ENCODE peak calls at places on chromosomes 5 and 9, in ten cellular contexts. G is fibroblast of pulmonary artery, O is uterus, K is AG04450, S is progenitor cell of endocrine pancreas, I is heart right ventricle, Q is left ventricle myocardium inferior, C is type B pancreatic cell, D is endothelial cell, B is activated B cell treated with CpG ODN at 0.5 μM for 24 hours. Z is an unnamed sample.

GRCh38 chr9:23683021-23683431 is 143.0 kb downstream of the ELAVL2 start:
- DNase-seq in D (no peak), B (no peak), Q (no peak), O (no peak), G (no peak), I (no peak), S (no peak), C (no peak), K (no peak), Z (peak; percentile 61)

GRCh38 chr5:2022436-2022835 is 139.7 kb upstream of the IRX4 start:
- DNase-seq in B (no peak), Q (no peak), C (no peak), O (no peak), S (no peak), G (no peak), I (no peak), K (no peak), D (no peak), Z (no peak)

GRCh38 chr5:173733065-173733824 is 116.8 kb upstream of the BOD1 start:
- DNase-seq in K (no peak), O (no peak), I (no peak), S (no peak), G (no peak), C (no peak), D (no peak), Q (no peak), B (no peak), Z (no peak)

GRCh38 chr5:132225165-132226032 is 2.3 kb downstream of the P4HA2 start:
- DNase-seq in Q (peak; percentile 71), B (no peak), K (no peak), G (peak; percentile 93), D (no peak), S (no peak), O (peak; percentile 88), C (no peak), I (peak; percentile 53), Z (peak; percentile 85)

GRCh38 chr9:121394292-121394691 is 24.2 kb upstream of the STOM start:
- DNase-seq in C (no peak), B (no peak), G (no peak), K (no peak), Q (no peak), D (no peak), I (no peak), O (no peak), S (no peak), Z (peak; percentile 43)

GRCh38 chr5:172748341-172748843 is 22.6 kb downstream of the DUSP1 start:
- DNase-seq in Q (peak; percentile 90), B (no peak), C (no peak), I (peak; percentile 91), S (no peak), O (peak; percentile 65), K (no peak), G (peak; percentile 90), D (peak; percentile 47), Z (no peak)

GRCh38 chr5:74408150-74409043 is 232.1 kb downstream of the ENC1 start:
- DNase-seq in G (peak; percentile 52), Q (no peak), C (no peak), K (no peak), O (no peak), S (no peak), D (no peak), B (no peak), I (no peak), Z (peak; percentile 96)

GRCh38 chr5:65926893-65927292 is 518 bp downstream of the ERBIN start:
- DNase-seq in G (peak; percentile 16), D (no peak), B (no peak), K (no peak), C (no peak), S (no peak), I (no peak), O (no peak), Q (no peak), Z (peak; percentile 22)

GRCh38 chr5:113058269-113058668 is 81.7 kb downstream of the DCP2 start:
- DNase-seq in I (no peak), O (no peak), G (no peak), D (no peak), Q (no peak), K (no peak), S (no peak), B (no peak), C (no peak), Z (no peak)

GRCh38 chr5:113056988-113057387 is 80.4 kb downstream of the DCP2 start:
- DNase-seq in S (no peak), O (no peak), G (no peak), Q (no peak), I (no peak), K (no peak), B (no peak), C (no peak), D (no peak), Z (no peak)

GRCh38 chr5:113059232-113059805 is 82.7 kb downstream of the DCP2 start:
- DNase-seq in S (no peak), I (peak; percentile 56), G (peak; percentile 74), D (no peak), K (no peak), C (no peak), B (no peak), O (peak; percentile 54), Q (peak; percentile 50), Z (no peak)

GRCh38 chr5:113058706-113059226 is 82.2 kb downstream of the DCP2 start:
- DNase-seq in C (no peak), B (no peak), G (no peak), Q (no peak), O (no peak), I (no peak), K (no peak), D (no peak), S (no peak), Z (no peak)

DNA sequence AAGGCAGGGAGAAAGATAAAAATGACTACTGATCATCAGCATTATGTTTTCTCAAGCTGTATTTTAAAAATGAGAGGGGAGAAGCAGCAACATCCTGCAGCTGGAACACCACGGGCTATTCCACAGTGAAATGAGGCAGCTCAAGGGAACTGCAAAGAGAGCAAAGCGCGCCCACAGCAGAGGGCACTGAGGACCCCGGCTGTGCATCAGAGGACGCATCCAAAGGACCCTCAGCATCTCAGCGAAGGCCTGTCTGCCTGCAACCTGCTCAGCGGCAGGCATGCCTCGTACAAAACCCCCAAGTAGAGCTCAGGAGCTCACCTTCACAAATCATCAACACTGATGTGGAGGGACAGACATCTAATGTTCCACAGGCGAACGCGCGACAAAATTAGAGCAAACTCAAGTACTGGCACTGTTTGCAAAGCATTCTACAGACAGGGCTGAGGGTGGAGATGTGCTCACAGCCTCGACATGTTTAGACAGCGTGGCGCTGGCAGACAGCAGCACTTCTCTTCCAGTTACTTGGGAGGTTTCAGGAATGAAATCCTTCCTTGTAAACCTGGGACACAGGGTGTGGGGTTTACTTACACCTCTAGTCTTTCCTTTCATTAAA is 80.9 kb downstream of the DCP2 start:
- DNase-seq in C (no peak), Q (no peak), D (no peak), K (no peak), O (no peak), S (no peak), B (no peak), I (no peak), G (no peak), Z (no peak)
- TF ChIP-seq CTCF in C (no peak), Q (no peak), D (no peak), K (no peak), O (no peak), S (no peak), B (no peak), I (no peak), G (no peak), Z (no peak)

GRCh38 chr5:15946026-15946425 is 233.6 kb downstream of the MARCHF11 start:
- DNase-seq in K (no peak), I (no peak), G (peak; percentile 27), O (no peak), B (no peak), C (no peak), S (no peak), D (no peak), Q (no peak), Z (no peak)
- TF ChIP-seq CTCF in K (no peak), I (no peak), G (no peak), O (no peak), B (no peak), C (no peak), S (no peak), D (no peak), Q (no peak), Z (no peak)

GRCh38 chr5:153752890-153753289 is 262.4 kb downstream of the GRIA1 start:
- DNase-seq in C (no peak), I (no peak), O (no peak), K (no peak), S (no peak), D (no peak), Q (no peak), B (no peak), G (peak; percentile 12), Z (no peak)

GRCh38 chr5:153753645-153754432 is 263.4 kb downstream of the GRIA1 start:
- DNase-seq in C (no peak), I (no peak), Q (no peak), G (no peak), S (no peak), B (no peak), D (no peak), O (no peak), K (no peak), Z (peak; percentile 62)

GRCh38 chr5:153755913-153756500 is 265.5 kb downstream of the GRIA1 start:
- DNase-seq in D (no peak), Q (no peak), C (no peak), G (no peak), K (no peak), I (no peak), B (no peak), S (no peak), O (no peak), Z (no peak)

DNA sequence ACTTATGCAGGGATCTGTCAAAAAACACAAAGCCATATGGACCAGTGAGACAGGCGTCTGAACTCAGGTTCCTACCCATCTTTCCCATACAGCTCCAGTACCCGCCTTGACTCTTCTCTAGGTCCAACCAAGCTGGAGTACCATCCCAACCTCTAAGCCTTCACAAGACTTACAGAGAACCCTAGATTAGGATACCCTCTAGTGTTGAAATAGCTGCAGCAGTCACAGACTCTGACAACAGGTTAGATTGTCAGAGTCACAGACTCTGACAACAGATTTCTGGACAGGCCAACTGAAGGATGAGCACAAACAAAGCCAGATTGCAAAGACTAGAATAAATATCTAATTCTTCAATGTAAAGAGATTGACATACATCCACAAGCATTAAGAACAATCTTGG is 266.1 kb downstream of the GRIA1 start:
- DNase-seq in K (no peak), S (no peak), I (no peak), B (no peak), Q (no peak), C (no peak), G (peak; percentile 12), O (no peak), D (no peak), Z (peak; percentile 15)
- TF ChIP-seq CTCF in K (peak; percentile 11), S (peak; percentile 11), I (peak; percentile 25), B (no peak), Q (no peak), C (no peak), G (peak; percentile 16), O (no peak), D (no peak), Z (peak; percentile 11)

DNA sequence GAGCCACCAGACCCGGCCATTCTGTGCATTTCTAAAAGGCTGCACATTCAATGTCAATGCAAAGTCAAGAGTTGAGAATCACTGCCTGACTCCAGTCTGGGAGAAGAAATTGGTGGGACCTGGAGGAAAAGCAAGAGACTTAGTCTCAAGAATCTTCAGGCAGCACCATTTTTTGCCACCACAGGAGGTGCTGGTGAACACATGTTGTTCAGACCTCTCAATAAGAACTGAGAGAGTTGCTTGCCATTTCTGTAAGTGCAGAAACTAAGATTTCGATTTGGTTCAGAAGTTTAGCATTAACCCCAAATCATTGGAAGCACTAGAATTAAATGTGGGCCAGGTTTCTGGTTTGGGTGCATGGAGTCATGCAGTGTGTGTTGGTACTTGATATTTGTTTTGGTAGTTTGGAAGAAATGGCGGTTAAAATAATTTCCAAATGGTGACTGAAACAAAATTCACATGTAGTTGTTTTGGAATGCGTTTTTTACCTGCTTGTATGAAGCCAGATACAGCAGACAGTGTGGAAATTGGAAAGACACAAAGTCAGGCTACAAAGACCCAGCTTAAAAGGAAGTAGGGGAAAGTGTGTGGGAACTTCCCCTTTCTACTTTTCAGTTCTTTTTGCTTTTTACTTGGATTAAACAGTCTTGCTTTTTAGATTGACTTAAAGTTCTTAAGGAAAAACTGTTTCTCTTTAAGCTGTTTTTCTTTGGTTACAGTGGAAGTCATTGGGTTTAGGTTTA is 20.4 kb downstream of the PDE8B start:
- DNase-seq in D (no peak), B (no peak), Q (no peak), C (no peak), I (no peak), K (no peak), S (no peak), G (peak; percentile 4), O (no peak), Z (no peak)
- TF ChIP-seq CTCF in D (peak; percentile 53), B (no peak), Q (no peak), C (peak; percentile 49), I (no peak), K (peak; percentile 37), S (no peak), G (peak; percentile 10), O (no peak), Z (no peak)

Z was measured in bronchial epithelial cell.